ENCODE peak calls at places on chromosome 14, in five cellular contexts. One of them, this sample, is unnamed. For H3K36me3, the result is how much of the 10 kb centered on the place peaks cover.

GRCh38 chr14:69636051-69636639 is 24.7 kb downstream of the SUSD6 start:
- DNase-seq in left ventricle myocardium inferior: no peak
- DNase-seq in GM23248: no peak
- DNase-seq in effector memory CD4-positive, alpha-beta T cell: no peak
- DNase-seq in IMR-90: no peak
- DNase-seq in this sample: no peak

GRCh38 chr14:70832536-70833305 is 23.4 kb upstream of the MAP3K9 start:
- DNase-seq in left ventricle myocardium inferior: no peak
- DNase-seq in GM23248: no peak
- DNase-seq in effector memory CD4-positive, alpha-beta T cell: no peak
- DNase-seq in IMR-90: peak
- DNase-seq in this sample: no peak

GRCh38 chr14:23863836-23864235 is 89.7 kb upstream of the DHRS4 start:
- DNase-seq in left ventricle myocardium inferior: no peak
- DNase-seq in GM23248: no peak
- DNase-seq in effector memory CD4-positive, alpha-beta T cell: no peak
- DNase-seq in IMR-90: no peak
- DNase-seq in this sample: no peak

GRCh38 chr14:69713127-69713800 is 53.7 kb upstream of the SRSF5 start:
- DNase-seq in left ventricle myocardium inferior: no peak
- DNase-seq in GM23248: no peak
- DNase-seq in effector memory CD4-positive, alpha-beta T cell: no peak
- DNase-seq in IMR-90: no peak
- DNase-seq in this sample: no peak

GRCh38 chr14:50344116-50344775 is 32.1 kb downstream of the DMAC2L start:
- DNase-seq in left ventricle myocardium inferior: no peak
- DNase-seq in GM23248: peak
- DNase-seq in effector memory CD4-positive, alpha-beta T cell: peak
- DNase-seq in IMR-90: peak
- DNase-seq in this sample: peak

GRCh38 chr14:35682802-35683201 is 126.3 kb downstream of the RALGAPA1 start:
- DNase-seq in left ventricle myocardium inferior: no peak
- DNase-seq in GM23248: no peak
- DNase-seq in effector memory CD4-positive, alpha-beta T cell: no peak
- DNase-seq in IMR-90: peak
- DNase-seq in this sample: no peak

GRCh38 chr14:73738518-73739173 is 24.5 kb upstream of the PNMA1 start:
- DNase-seq in left ventricle myocardium inferior: no peak
- DNase-seq in GM23248: no peak
- DNase-seq in effector memory CD4-positive, alpha-beta T cell: no peak
- DNase-seq in IMR-90: no peak
- DNase-seq in this sample: no peak

GRCh38 chr14:39050389-39050788 is 52.6 kb downstream of the SEC23A start:
- DNase-seq in left ventricle myocardium inferior: no peak
- DNase-seq in GM23248: peak
- DNase-seq in effector memory CD4-positive, alpha-beta T cell: no peak
- DNase-seq in IMR-90: peak
- DNase-seq in this sample: no peak

GRCh38 chr14:65723348-65723747 is 310.8 kb downstream of the FUT8 start:
- DNase-seq in left ventricle myocardium inferior: no peak
- DNase-seq in GM23248: no peak
- DNase-seq in effector memory CD4-positive, alpha-beta T cell: no peak
- DNase-seq in IMR-90: no peak
- DNase-seq in this sample: peak

GRCh38 chr14:92464156-92464555 is 49.4 kb upstream of the RIN3 start:
- DNase-seq in left ventricle myocardium inferior: no peak
- DNase-seq in GM23248: no peak
- DNase-seq in effector memory CD4-positive, alpha-beta T cell: no peak
- DNase-seq in IMR-90: no peak
- DNase-seq in this sample: no peak

GRCh38 chr14:61836184-61836583 is 74.0 kb downstream of the SNAPC1 start:
- DNase-seq in left ventricle myocardium inferior: no peak
- DNase-seq in GM23248: no peak
- DNase-seq in effector memory CD4-positive, alpha-beta T cell: no peak
- DNase-seq in IMR-90: peak
- DNase-seq in this sample: no peak

GRCh38 chr14:68682166-68683103 is 110.4 kb downstream of the ZFP36L1 start:
- DNase-seq in left ventricle myocardium inferior: no peak
- DNase-seq in GM23248: peak
- DNase-seq in effector memory CD4-positive, alpha-beta T cell: peak
- DNase-seq in IMR-90: peak
- DNase-seq in this sample: no peak

GRCh38 chr14:55588259-55588699 is 8.3 kb downstream of the KTN1 start:
- DNase-seq in left ventricle myocardium inferior: no peak
- DNase-seq in GM23248: peak
- DNase-seq in effector memory CD4-positive, alpha-beta T cell: no peak
- DNase-seq in IMR-90: peak
- DNase-seq in this sample: no peak

GRCh38 chr14:35121026-35121886 is 534 bp downstream of the PPP2R3C start:
- DNase-seq in left ventricle myocardium inferior: peak
- DNase-seq in GM23248: peak
- DNase-seq in effector memory CD4-positive, alpha-beta T cell: no peak
- DNase-seq in IMR-90: no peak
- DNase-seq in this sample: peak

GRCh38 chr14:60861545-60862147 is 119.2 kb downstream of the TRMT5 start:
- DNase-seq in left ventricle myocardium inferior: no peak
- DNase-seq in GM23248: no peak
- DNase-seq in effector memory CD4-positive, alpha-beta T cell: no peak
- DNase-seq in IMR-90: no peak
- DNase-seq in this sample: no peak

GRCh38 chr14:53786045-53786444 is 170.6 kb downstream of the BMP4 start:
- DNase-seq in left ventricle myocardium inferior: no peak
- DNase-seq in GM23248: no peak
- DNase-seq in effector memory CD4-positive, alpha-beta T cell: no peak
- DNase-seq in IMR-90: no peak
- DNase-seq in this sample: no peak

GRCh38 chr14:54310151-54310851 is 86.5 kb upstream of the CDKN3 start:
- DNase-seq in left ventricle myocardium inferior: no peak
- DNase-seq in GM23248: peak
- DNase-seq in effector memory CD4-positive, alpha-beta T cell: no peak
- DNase-seq in IMR-90: no peak
- DNase-seq in this sample: no peak

GRCh38 chr14:55580401-55581010 is 499 bp downstream of the KTN1 start:
- DNase-seq in left ventricle myocardium inferior: peak
- DNase-seq in GM23248: peak
- DNase-seq in effector memory CD4-positive, alpha-beta T cell: peak
- DNase-seq in IMR-90: no peak
- DNase-seq in this sample: peak

GRCh38 chr14:105742531-105742848 is 216.1 kb downstream of the TMEM121 start:
- DNase-seq in left ventricle myocardium inferior: no peak
- DNase-seq in GM23248: no peak
- DNase-seq in effector memory CD4-positive, alpha-beta T cell: no peak
- DNase-seq in IMR-90: no peak
- DNase-seq in this sample: peak

GRCh38 chr14:96634481-96634880 is 132.3 kb downstream of the PAPOLA start:
- DNase-seq in left ventricle myocardium inferior: no peak
- DNase-seq in GM23248: no peak
- DNase-seq in effector memory CD4-positive, alpha-beta T cell: no peak
- DNase-seq in IMR-90: no peak
- DNase-seq in this sample: no peak

GRCh38 chr14:95575820-95576473 is 41.1 kb downstream of the GLRX5 start:
- DNase-seq in left ventricle myocardium inferior: no peak
- DNase-seq in GM23248: no peak
- DNase-seq in effector memory CD4-positive, alpha-beta T cell: no peak
- DNase-seq in IMR-90: no peak
- DNase-seq in this sample: no peak

GRCh38 chr14:54786816-54787215 is 115.8 kb downstream of the GCH1 start:
- DNase-seq in left ventricle myocardium inferior: peak
- DNase-seq in GM23248: no peak
- DNase-seq in effector memory CD4-positive, alpha-beta T cell: no peak
- DNase-seq in IMR-90: no peak
- DNase-seq in this sample: no peak

GRCh38 chr14:72616294-72616693 is 277.6 kb downstream of the DPF3 start:
- DNase-seq in left ventricle myocardium inferior: no peak
- DNase-seq in GM23248: no peak
- DNase-seq in effector memory CD4-positive, alpha-beta T cell: no peak
- DNase-seq in IMR-90: peak
- DNase-seq in this sample: no peak

GRCh38 chr14:23169622-23170021 is 13.8 kb downstream of the SLC7A8 start:
- DNase-seq in left ventricle myocardium inferior: no peak
- DNase-seq in GM23248: no peak
- DNase-seq in effector memory CD4-positive, alpha-beta T cell: no peak
- DNase-seq in IMR-90: no peak
- DNase-seq in this sample: no peak

GRCh38 chr14:21020977-21021545 is 3.8 kb downstream of the NDRG2 start:
- DNase-seq in left ventricle myocardium inferior: no peak
- DNase-seq in GM23248: no peak
- DNase-seq in effector memory CD4-positive, alpha-beta T cell: no peak
- DNase-seq in IMR-90: no peak
- DNase-seq in this sample: no peak

GRCh38 chr14:75371297-75371696 is 56.5 kb upstream of the JDP2 start:
- DNase-seq in left ventricle myocardium inferior: no peak
- DNase-seq in GM23248: no peak
- DNase-seq in effector memory CD4-positive, alpha-beta T cell: no peak
- DNase-seq in IMR-90: no peak
- DNase-seq in this sample: no peak

GRCh38 chr14:20415723-20416622 is 2.7 kb upstream of the TEP1 start:
- DNase-seq in left ventricle myocardium inferior: no peak
- DNase-seq in GM23248: peak
- DNase-seq in effector memory CD4-positive, alpha-beta T cell: no peak
- DNase-seq in IMR-90: peak
- DNase-seq in this sample: peak

GRCh38 chr14:90715993-90716392 is 100.2 kb downstream of the TTC7B start:
- DNase-seq in left ventricle myocardium inferior: no peak
- DNase-seq in GM23248: no peak
- DNase-seq in effector memory CD4-positive, alpha-beta T cell: no peak
- DNase-seq in IMR-90: no peak
- DNase-seq in this sample: no peak

GRCh38 chr14:20855652-20856291 is 35.4 kb upstream of the RNASE3 start:
- DNase-seq in left ventricle myocardium inferior: peak
- DNase-seq in GM23248: peak
- DNase-seq in effector memory CD4-positive, alpha-beta T cell: no peak
- DNase-seq in IMR-90: peak
- DNase-seq in this sample: peak

GRCh38 chr14:30251557-30252100 is 307.3 kb upstream of the G2E3 start:
- DNase-seq in left ventricle myocardium inferior: no peak
- DNase-seq in GM23248: no peak
- DNase-seq in effector memory CD4-positive, alpha-beta T cell: no peak
- DNase-seq in IMR-90: no peak
- DNase-seq in this sample: no peak

GRCh38 chr14:98210045-98210678 is 1061.8 kb downstream of the BCL11B start:
- DNase-seq in left ventricle myocardium inferior: no peak
- DNase-seq in GM23248: no peak
- DNase-seq in effector memory CD4-positive, alpha-beta T cell: peak
- DNase-seq in IMR-90: no peak
- DNase-seq in this sample: no peak

GRCh38 chr14:69432364-69432763 is 33.9 kb downstream of the SLC39A9 start:
- DNase-seq in left ventricle myocardium inferior: no peak
- DNase-seq in GM23248: no peak
- DNase-seq in effector memory CD4-positive, alpha-beta T cell: no peak
- DNase-seq in IMR-90: peak
- DNase-seq in this sample: no peak

GRCh38 chr14:34053666-34054065 is 102.8 kb upstream of the EGLN3 start:
- DNase-seq in left ventricle myocardium inferior: peak
- DNase-seq in GM23248: peak
- DNase-seq in effector memory CD4-positive, alpha-beta T cell: no peak
- DNase-seq in IMR-90: no peak
- DNase-seq in this sample: no peak

GRCh38 chr14:93303659-93304058 is 29.2 kb downstream of the BTBD7 start:
- DNase-seq in left ventricle myocardium inferior: peak
- DNase-seq in GM23248: peak
- DNase-seq in effector memory CD4-positive, alpha-beta T cell: no peak
- DNase-seq in IMR-90: no peak
- DNase-seq in this sample: no peak

DNA sequence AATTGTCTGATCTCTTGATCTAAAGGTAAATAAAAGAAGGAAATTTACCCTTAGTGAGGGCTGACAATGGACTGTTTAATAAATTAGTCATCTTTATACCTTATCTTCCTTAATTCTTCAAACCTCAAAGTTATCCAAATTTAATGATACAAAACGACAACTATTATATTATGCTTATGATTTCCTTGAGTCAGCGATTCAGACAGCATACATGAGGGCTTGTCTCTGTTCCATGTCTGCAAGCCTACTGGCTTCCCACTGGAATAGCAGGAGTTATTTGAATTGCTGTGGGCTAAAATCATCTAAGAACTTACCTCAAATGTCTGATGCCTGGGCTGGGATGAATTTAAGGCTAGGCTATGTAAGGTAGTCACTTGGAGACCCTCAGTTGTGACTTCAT is 197.2 kb upstream of the MDGA2 start:
- DNase-seq in left ventricle myocardium inferior: no peak
- DNase-seq in GM23248: no peak
- DNase-seq in effector memory CD4-positive, alpha-beta T cell: no peak
- DNase-seq in IMR-90: no peak
- DNase-seq in this sample: no peak
- H3K36me3 ChIP-seq in left ventricle myocardium inferior: under half
- H3K36me3 ChIP-seq in GM23248: under half
- H3K36me3 ChIP-seq in effector memory CD4-positive, alpha-beta T cell: under half
- H3K36me3 ChIP-seq in IMR-90: under half
- H3K36me3 ChIP-seq in this sample: under half

DNA sequence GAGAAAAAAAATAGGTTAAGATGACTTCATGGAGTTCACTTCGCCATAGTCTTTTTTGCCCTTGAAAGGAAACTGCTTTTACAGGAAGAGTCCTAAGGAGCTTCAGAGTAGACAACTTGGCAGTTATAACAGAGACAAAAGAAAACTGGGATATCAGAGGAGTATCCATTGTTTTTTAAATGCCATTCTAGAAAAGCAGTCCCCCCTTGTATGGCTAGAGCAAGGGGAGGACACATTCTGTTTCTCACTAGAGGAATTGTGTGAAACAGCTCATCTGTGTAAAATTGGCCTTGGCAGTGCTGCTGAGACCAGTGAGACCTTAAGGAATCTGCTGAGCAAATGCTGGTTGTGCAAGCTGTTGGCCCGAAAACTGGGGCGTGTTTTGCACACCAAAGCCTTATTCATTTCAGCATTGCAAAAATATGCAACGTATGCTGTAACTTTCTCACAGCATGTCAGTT is 128.0 kb downstream of the GPR135 start:
- DNase-seq in left ventricle myocardium inferior: peak
- DNase-seq in GM23248: peak
- DNase-seq in effector memory CD4-positive, alpha-beta T cell: no peak
- DNase-seq in IMR-90: no peak
- DNase-seq in this sample: no peak
- H3K36me3 ChIP-seq in left ventricle myocardium inferior: under half
- H3K36me3 ChIP-seq in GM23248: under half
- H3K36me3 ChIP-seq in effector memory CD4-positive, alpha-beta T cell: under half
- H3K36me3 ChIP-seq in IMR-90: under half
- H3K36me3 ChIP-seq in this sample: under half

GRCh38 chr14:104707629-104708595 is 16.1 kb upstream of the ADSS1 start:
- DNase-seq in left ventricle myocardium inferior: no peak
- DNase-seq in GM23248: no peak
- DNase-seq in effector memory CD4-positive, alpha-beta T cell: no peak
- DNase-seq in IMR-90: no peak
- DNase-seq in this sample: no peak
- H3K36me3 ChIP-seq in left ventricle myocardium inferior: half or more
- H3K36me3 ChIP-seq in GM23248: under half
- H3K36me3 ChIP-seq in effector memory CD4-positive, alpha-beta T cell: under half
- H3K36me3 ChIP-seq in IMR-90: half or more
- H3K36me3 ChIP-seq in this sample: under half

DNA sequence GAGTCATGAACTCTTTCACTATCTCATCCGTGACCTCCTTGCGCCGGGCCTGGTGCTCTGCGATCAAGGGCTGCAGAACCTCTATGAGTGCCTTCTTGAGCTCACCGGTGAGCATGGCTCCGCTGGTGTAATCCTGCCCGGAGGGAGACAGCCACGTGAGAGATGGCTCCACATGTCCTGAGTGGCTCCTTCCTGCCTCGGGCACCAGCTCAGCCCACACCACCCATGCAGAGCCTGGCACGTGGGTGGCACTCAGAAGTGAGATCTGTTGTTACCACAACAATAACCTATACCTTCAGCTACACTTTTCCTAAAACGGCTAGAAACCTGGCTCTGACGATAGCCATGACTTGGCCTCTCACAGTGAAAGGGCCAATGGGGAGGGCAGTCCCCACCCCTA is 11.8 kb downstream of the SLC25A47 start:
- DNase-seq in left ventricle myocardium inferior: no peak
- DNase-seq in GM23248: no peak
- DNase-seq in effector memory CD4-positive, alpha-beta T cell: no peak
- DNase-seq in IMR-90: no peak
- DNase-seq in this sample: no peak
- H3K36me3 ChIP-seq in left ventricle myocardium inferior: half or more
- H3K36me3 ChIP-seq in GM23248: under half
- H3K36me3 ChIP-seq in effector memory CD4-positive, alpha-beta T cell: under half
- H3K36me3 ChIP-seq in IMR-90: half or more
- H3K36me3 ChIP-seq in this sample: under half

This sample was measured in GM06990.